ENCODE peak calls at places on chromosomes 6 and 20, in six cellular contexts. S, G, H, Y, F and L are unnamed samples.

GRCh38 chr20:15091417-15092017 is 754.1 kb upstream of the FLRT3 start:
- DNase-seq in S (no peak), G (no peak), H (no peak), Y (no peak), F (no peak), L (no peak)

GRCh38 chr6:26284537-26285142 is 80.4 kb upstream of the BTN3A2 start:
- DNase-seq in S (peak; percentile 72), G (no peak), H (peak; percentile 20), Y (peak; percentile 78), F (no peak), L (peak; percentile 76)

GRCh38 chr20:47233333-47234188 is 122.9 kb downstream of the ZMYND8 start:
- DNase-seq in S (no peak), G (no peak), H (no peak), Y (no peak), F (peak; percentile 100), L (peak; percentile 78)

GRCh38 chr20:18739785-18740184 is 73.8 kb upstream of the SCP2D1 start:
- DNase-seq in S (no peak), G (peak; percentile 6), H (no peak), Y (peak; percentile 63), F (no peak), L (peak; percentile 70)

GRCh38 chr6:169894377-169894960 is 143.0 kb downstream of the ERMARD start:
- DNase-seq in S (no peak), G (no peak), H (no peak), Y (no peak), F (no peak), L (no peak)

GRCh38 chr20:60212695-60213094 is 254.5 kb downstream of the CDH26 start:
- DNase-seq in S (no peak), G (no peak), H (no peak), Y (no peak), F (no peak), L (no peak)

GRCh38 chr6:165218816-165219215 is 90.6 kb downstream of the C6orf118 start:
- DNase-seq in S (no peak), G (no peak), H (no peak), Y (no peak), F (no peak), L (peak; percentile 65)

GRCh38 chr6:38760097-38760496 is 45.0 kb downstream of the DNAH8 start:
- DNase-seq in S (no peak), G (no peak), H (no peak), Y (no peak), F (no peak), L (no peak)

GRCh38 chr20:12289476-12289875 is 371.8 kb downstream of the BTBD3 start:
- DNase-seq in S (no peak), G (no peak), H (no peak), Y (no peak), F (no peak), L (no peak)

GRCh38 chr6:166435574-166435973 is 52.8 kb upstream of the MPC1 start:
- DNase-seq in S (no peak), G (no peak), H (no peak), Y (no peak), F (no peak), L (no peak)

GRCh38 chr6:7431594-7432390 is 42.2 kb downstream of the RIOK1 start:
- DNase-seq in S (no peak), G (no peak), H (no peak), Y (no peak), F (peak; percentile 57), L (no peak)

GRCh38 chr6:452301-453067 is 60.9 kb downstream of the IRF4 start:
- DNase-seq in S (no peak), G (no peak), H (no peak), Y (no peak), F (no peak), L (no peak)

GRCh38 chr6:151026021-151026663 is 160.6 kb downstream of the MTHFD1L start:
- DNase-seq in S (no peak), G (no peak), H (no peak), Y (no peak), F (no peak), L (peak; percentile 23)
- H3K36me3 ChIP-seq in S (peaks cover 11% of the 10 kb centered on the region), G (peaks cover 33% of the 10 kb centered on the region), H (no peaks in the 10 kb centered on the region), Y (no peaks in the 10 kb centered on the region), F (peaks cover 6% of the 10 kb centered on the region), L (peaks cover 2% of the 10 kb centered on the region)

GRCh38 chr6:28618889-28619555 is 93.3 kb downstream of the GPX5 start:
- DNase-seq in S (no peak), G (no peak), H (no peak), Y (no peak), F (no peak), L (no peak)

GRCh38 chr6:28615616-28615954 is 89.9 kb downstream of the GPX5 start:
- DNase-seq in S (no peak), G (peak; percentile 47), H (no peak), Y (no peak), F (no peak), L (no peak)

DNA sequence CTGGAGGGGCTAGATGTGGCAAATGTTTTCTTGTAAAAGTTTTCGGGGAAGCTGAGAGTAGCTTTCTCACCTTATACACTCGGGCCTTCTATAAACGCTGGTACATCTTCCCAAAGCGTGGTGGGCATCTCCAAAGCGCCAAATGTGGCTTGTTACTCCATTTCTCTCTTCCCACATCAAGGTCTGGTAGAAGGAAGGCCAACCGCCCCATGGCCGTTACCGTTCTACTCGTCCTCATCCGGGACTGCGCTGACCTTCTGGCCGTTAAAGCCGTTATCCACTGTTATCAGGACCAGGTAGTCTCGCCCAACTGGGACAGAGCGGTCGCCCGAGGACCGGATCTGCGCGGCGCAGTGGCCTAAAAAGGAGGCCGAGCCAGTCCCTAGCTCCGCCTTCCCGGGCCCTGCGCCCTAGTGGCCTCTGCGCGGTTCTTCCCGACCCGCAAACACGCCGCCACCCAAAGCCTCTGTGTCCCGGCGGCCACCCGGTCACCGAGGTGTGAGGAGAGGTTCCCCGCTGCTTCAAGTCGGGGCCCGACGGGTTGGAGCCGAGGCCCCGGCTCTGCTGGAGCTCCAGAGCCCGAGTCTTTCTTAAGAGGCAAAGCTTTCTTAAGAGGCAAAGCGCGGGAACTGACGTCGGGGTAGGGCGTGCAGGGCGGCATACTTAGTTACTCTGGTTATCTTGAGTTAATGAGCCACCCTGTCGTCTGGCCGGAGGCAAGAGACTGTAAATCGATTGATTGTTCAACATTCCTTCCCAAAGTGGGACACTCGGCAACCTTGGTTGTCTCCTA is 90.5 kb downstream of the GPX5 start:
- DNase-seq in S (no peak), G (peak; percentile 94), H (no peak), Y (peak; percentile 14), F (no peak), L (no peak)
- TF ChIP-seq EZH2 in S (no peak), G (no peak), H (no peak), Y (no peak), F (no peak), L (no peak)

GRCh38 chr6:131976545-131977061 is 25.4 kb upstream of the CCN2 start:
- DNase-seq in S (peak; percentile 81), G (no peak), H (no peak), Y (no peak), F (peak; percentile 98), L (peak; percentile 92)
- TF ChIP-seq CTCF in S (no peak), G (no peak), H (no peak), Y (no peak), F (no peak), L (no peak)

GRCh38 chr6:18253635-18254034 is 10.7 kb downstream of the DEK start:
- DNase-seq in S (no peak), G (no peak), H (no peak), Y (no peak), F (no peak), L (no peak)
- H3K36me3 ChIP-seq in S (peaks cover 4% of the 10 kb centered on the region), G (peaks cover 98% of the 10 kb centered on the region), H (peaks cover 51% of the 10 kb centered on the region), Y (peaks cover 2% of the 10 kb centered on the region), F (peaks cover 12% of the 10 kb centered on the region), L (peaks cover 8% of the 10 kb centered on the region)

GRCh38 chr6:28968476-28968875 is 36.6 kb downstream of the ZNF311 start:
- DNase-seq in S (no peak), G (no peak), H (no peak), Y (no peak), F (no peak), L (no peak)

GRCh38 chr6:28969129-28969528 is 36.0 kb downstream of the ZNF311 start:
- DNase-seq in S (no peak), G (no peak), H (no peak), Y (no peak), F (no peak), L (no peak)

GRCh38 chr6:28960846-28961500 is 37.2 kb upstream of the TRIM27 start:
- DNase-seq in S (no peak), G (peak; percentile 58), H (peak; percentile 43), Y (no peak), F (no peak), L (no peak)

GRCh38 chr6:28965706-28966105 is 39.4 kb downstream of the ZNF311 start:
- DNase-seq in S (no peak), G (no peak), H (no peak), Y (no peak), F (no peak), L (no peak)
- TF ChIP-seq EZH2 in S (no peak), G (no peak), H (no peak), Y (no peak), F (no peak), L (no peak)

DNA sequence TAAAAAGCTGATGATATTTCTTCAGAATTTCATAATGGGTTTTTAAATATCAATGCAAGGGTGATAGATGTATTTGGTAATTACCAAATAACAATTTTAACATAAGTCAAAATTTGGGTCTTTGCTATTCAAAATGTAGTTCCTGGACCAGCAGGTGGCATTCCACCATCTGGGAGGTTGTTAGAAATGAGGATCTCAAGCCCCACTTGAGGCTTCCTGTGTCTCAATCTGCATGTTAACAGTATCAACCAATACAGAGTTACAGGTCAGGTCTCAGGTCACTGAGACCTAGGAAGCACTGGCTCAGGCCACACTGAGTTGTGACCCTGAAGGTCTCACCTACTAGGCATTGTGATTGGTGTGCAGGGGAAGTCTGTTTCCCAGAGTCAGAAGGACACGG is 57.2 kb upstream of the MTRF1L start:
- DNase-seq in S (peak; percentile 6), G (no peak), H (no peak), Y (no peak), F (peak; percentile 7), L (no peak)
- TF ChIP-seq CTCF in S (no peak), G (no peak), H (no peak), Y (no peak), F (no peak), L (no peak)

DNA sequence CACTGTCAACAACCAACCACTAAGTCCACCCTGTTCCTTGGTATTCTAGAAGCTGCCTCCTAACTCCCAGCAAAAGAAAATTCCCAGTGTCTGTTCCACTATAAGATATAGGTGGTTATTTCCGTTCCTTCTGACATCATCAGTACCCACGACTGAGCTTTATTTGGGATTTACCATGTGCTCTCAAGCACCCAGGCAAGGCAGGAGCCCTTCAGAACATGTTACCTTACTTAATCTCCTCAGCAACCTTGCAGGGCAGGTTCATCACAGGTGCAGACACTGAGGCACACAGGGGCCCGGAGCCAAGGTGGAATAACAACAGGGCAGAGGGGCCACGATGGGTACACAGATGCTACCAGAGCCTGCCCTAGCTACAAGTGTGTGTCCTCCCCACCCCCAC is 10.8 kb downstream of the ABHD16A start:
- DNase-seq in S (no peak), G (no peak), H (no peak), Y (no peak), F (no peak), L (no peak)
- H3K36me3 ChIP-seq in S (peaks cover 46% of the 10 kb centered on the region), G (peaks cover 90% of the 10 kb centered on the region), H (peaks cover 3% of the 10 kb centered on the region), Y (no peaks in the 10 kb centered on the region), F (peaks cover 56% of the 10 kb centered on the region), L (peaks cover 31% of the 10 kb centered on the region)